ENCODE peak calls at places on chromosomes 2 and 18, in ten cellular contexts. U is posterior cingulate gyrus; Y is endothelial cell; B is prostate gland; W is NCI-H1105; E is activated T-helper 9 cell treated with anti-CD3 and anti-CD28 coated beads, Interleukin-2, amount 50 U/mL, for 16 hours; Z is NCI-H1092; N is NB4; F is uterus; C is stimulated activated CD4-positive, alpha-beta T cell treated with anti-CD3 and anti-CD28 coated beads, Interleukin-12 subunit alpha, Interleukin-12 subunit beta, amount 100 ng/mL, for 4 hours. X is an unnamed sample.
A peak's percentile ranks its signal among the peaks of the same experiment; 100 is the strongest.

GRCh38 chr2:170930132-170931109 is 1.4 kb downstream of the GORASP2 start:
- DNase-seq in U (no peak), Y (peak; percentile 9), B (no peak), W (peak; percentile 29), E (peak; percentile 28), Z (peak; percentile 3), N (peak; percentile 64), F (no peak), C (peak; percentile 25), X (no peak)

GRCh38 chr2:35973132-35973736 is 382.3 kb upstream of the CRIM1 start:
- DNase-seq in U (no peak), Y (peak; percentile 23), B (no peak), W (no peak), E (no peak), Z (no peak), N (peak; percentile 34), F (no peak), C (no peak), X (no peak)

GRCh38 chr2:225233234-225233633 is 166.3 kb upstream of the NYAP2 start:
- DNase-seq in U (no peak), Y (no peak), B (no peak), W (no peak), E (no peak), Z (no peak), N (no peak), F (no peak), C (no peak), X (no peak)

GRCh38 chr2:237167038-237167437 is 81.3 kb downstream of the COPS8 start:
- DNase-seq in U (no peak), Y (no peak), B (no peak), W (no peak), E (no peak), Z (no peak), N (no peak), F (no peak), C (no peak), X (no peak)

GRCh38 chr18:41906528-41907256 is 48.3 kb upstream of the PIK3C3 start:
- DNase-seq in U (no peak), Y (no peak), B (no peak), W (peak; percentile 40), E (no peak), Z (peak; percentile 53), N (peak; percentile 64), F (no peak), C (no peak), X (peak; percentile 25)

GRCh38 chr2:218853766-218854165 is 5.8 kb upstream of the WNT6 start:
- DNase-seq in U (no peak), Y (no peak), B (no peak), W (no peak), E (no peak), Z (no peak), N (peak; percentile 98), F (no peak), C (no peak), X (no peak)

GRCh38 chr2:44077942-44078511 is 82.2 kb upstream of the LRPPRC start:
- DNase-seq in U (no peak), Y (no peak), B (no peak), W (peak; percentile 57), E (no peak), Z (no peak), N (no peak), F (no peak), C (no peak), X (no peak)

GRCh38 chr2:28683100-28683706 is 68.4 kb upstream of the PPP1CB start:
- DNase-seq in U (peak; percentile 70), Y (no peak), B (peak; percentile 49), W (no peak), E (no peak), Z (peak; percentile 40), N (no peak), F (peak; percentile 85), C (no peak), X (no peak)

GRCh38 chr2:168350380-168350779 is 103.0 kb upstream of the STK39 start:
- DNase-seq in U (no peak), Y (no peak), B (no peak), W (peak; percentile 63), E (no peak), Z (no peak), N (no peak), F (no peak), C (no peak), X (no peak)